ENCODE peak calls at places on chromosomes 2 and 18, in eight cellular contexts. T is cardiac fibroblast, X is dorsolateral prefrontal cortex, N is heart right ventricle, W is body of pancreas, Z is choroid plexus epithelial cell, O is uterus, G is kidney. Y is an unnamed sample.

GRCh38 chr18:9096698-9097097 is 5.8 kb upstream of the NDUFV2 start:
- DNase-seq in N (no peak), O (no peak), G (no peak), X (no peak), T (no peak), W (no peak), Z (no peak), Y (no peak)

GRCh38 chr2:235405612-235406361 is 88.1 kb upstream of the AGAP1 start:
- DNase-seq in N (no peak), W (no peak), G (no peak), X (no peak), T (no peak), Z (no peak), O (no peak), Y (no peak)

GRCh38 chr2:235949567-235950472 is 218.4 kb downstream of the GBX2 start:
- DNase-seq in O (no peak), T (no peak), Z (no peak), G (no peak), W (no peak), N (no peak), X (no peak), Y (no peak)

GRCh38 chr2:4420032-4420431 is 716.7 kb downstream of the DCDC2C start:
- DNase-seq in T (no peak), Z (no peak), W (no peak), X (no peak), O (no peak), N (no peak), G (no peak), Y (no peak)

GRCh38 chr2:54866179-54866578 is 142.7 kb downstream of the EML6 start:
- DNase-seq in O (no peak), Z (no peak), G (no peak), W (no peak), X (no peak), T (no peak), N (no peak), Y (peak; percentile 40)

GRCh38 chr2:217396165-217396564 is 536.3 kb upstream of the TNP1 start:
- DNase-seq in G (no peak), O (no peak), Z (no peak), W (no peak), T (no peak), X (no peak), N (no peak), Y (no peak)

GRCh38 chr2:1563943-1564342 is 150.7 kb downstream of the TPO start:
- DNase-seq in O (no peak), X (no peak), G (no peak), N (no peak), T (no peak), W (no peak), Z (no peak), Y (no peak)

GRCh38 chr2:24231461-24231881 is 56.6 kb downstream of the FAM228A start:
- DNase-seq in N (no peak), O (no peak), X (peak; percentile 82), W (no peak), Z (peak; percentile 41), T (peak; percentile 54), G (no peak), Y (peak; percentile 53)

GRCh38 chr18:44508474-44508873 is 172.2 kb upstream of the SETBP1 start:
- DNase-seq in X (no peak), W (no peak), N (no peak), O (no peak), T (no peak), Z (no peak), G (no peak), Y (no peak)

GRCh38 chr2:234763051-234763909 is 188.5 kb upstream of the SH3BP4 start:
- DNase-seq in N (no peak), T (peak; percentile 51), Z (no peak), G (no peak), W (no peak), O (no peak), X (no peak), Y (peak; percentile 96)

GRCh38 chr18:48627216-48627615 is 88.4 kb downstream of the CTIF start:
- DNase-seq in G (no peak), X (no peak), W (no peak), O (no peak), N (no peak), T (peak; percentile 64), Z (no peak), Y (peak; percentile 27)

GRCh38 chr18:45127395-45127794 is 446.7 kb downstream of the SETBP1 start:
- DNase-seq in O (no peak), W (no peak), Z (no peak), X (no peak), T (no peak), G (no peak), N (no peak), Y (no peak)

GRCh38 chr18:61502472-61502871 is 169.2 kb downstream of the CDH20 start:
- DNase-seq in X (peak; percentile 55), G (no peak), N (no peak), Z (peak; percentile 86), O (peak; percentile 19), W (peak; percentile 30), T (peak; percentile 80), Y (peak; percentile 33)

GRCh38 chr2:68060652-68061051 is 2.2 kb downstream of the C1D start:
- DNase-seq in X (no peak), O (no peak), T (no peak), W (no peak), N (no peak), G (no peak), Z (no peak), Y (no peak)

GRCh38 chr2:10914272-10914693 is 2.5 kb downstream of the KCNF1 start:
- DNase-seq in X (no peak), G (no peak), Z (peak; percentile 17), W (no peak), N (no peak), O (no peak), T (no peak), Y (no peak)

DNA sequence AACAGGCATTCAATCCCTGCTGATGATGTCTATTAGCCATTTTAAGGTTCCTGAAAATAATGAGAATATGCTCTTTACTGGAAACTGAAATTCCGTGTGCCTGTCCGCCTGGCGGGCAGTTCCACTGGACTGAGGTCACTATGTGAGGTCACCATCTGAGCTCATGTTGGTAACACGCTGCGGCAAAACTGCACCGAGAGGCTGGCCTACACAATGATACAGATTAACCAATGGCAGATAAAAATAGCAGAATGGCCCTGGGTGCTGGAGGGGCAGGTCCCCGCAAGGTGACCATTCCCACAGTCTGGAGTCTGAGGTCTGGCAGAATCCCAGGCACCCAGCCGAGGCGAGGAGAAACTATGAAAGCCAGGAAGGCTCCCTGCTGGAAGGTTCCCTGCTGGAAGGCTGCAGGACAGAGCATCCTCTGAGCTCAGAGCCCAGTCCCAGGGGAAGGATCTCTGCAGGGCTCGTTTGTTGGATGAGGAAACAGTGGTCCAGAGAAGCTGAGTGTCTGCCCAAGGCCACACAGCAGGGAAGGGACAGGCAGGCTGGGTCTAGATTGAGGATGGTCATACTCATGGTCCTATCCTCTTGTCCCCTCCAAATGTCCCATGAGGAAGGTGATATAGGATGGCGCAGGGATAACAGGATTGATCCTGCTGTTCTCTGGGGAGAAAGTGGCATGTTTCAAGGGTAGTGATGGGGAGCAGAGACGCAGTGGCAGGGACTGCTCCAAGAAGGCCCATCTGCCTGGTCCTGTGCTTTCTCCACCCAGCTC is 24.8 kb downstream of the HS1BP3 start:
- DNase-seq in W (no peak), T (peak; percentile 64), N (peak; percentile 52), X (no peak), O (no peak), G (peak; percentile 58), Z (peak; percentile 84), Y (no peak)
- TF ChIP-seq CTCF in W (no peak), T (peak; percentile 21), N (peak; percentile 31), X (peak; percentile 36), O (no peak), G (no peak), Z (peak; percentile 59), Y (no peak)

GRCh38 chr2:161988589-161988988 is 85.4 kb downstream of the DPP4 start:
- DNase-seq in W (no peak), X (no peak), N (no peak), Z (peak; percentile 30), T (no peak), O (no peak), G (no peak), Y (peak; percentile 21)
- TF ChIP-seq CTCF in W (no peak), X (no peak), N (no peak), Z (peak; percentile 41), T (peak; percentile 28), O (no peak), G (no peak), Y (no peak)

GRCh38 chr2:127530245-127531132 is 4.2 kb upstream of the IWS1 start:
- DNase-seq in N (no peak), G (no peak), W (no peak), T (no peak), Z (no peak), X (no peak), O (no peak), Y (no peak)

GRCh38 chr2:127526142-127526939 is at the start of gene IWS1:
- DNase-seq in O (peak; percentile 95), G (peak; percentile 98), N (peak; percentile 94), T (peak; percentile 98), Z (peak; percentile 98), W (peak; percentile 96), X (peak; percentile 94), Y (peak; percentile 91)

GRCh38 chr2:127528487-127528886 is 2.2 kb upstream of the IWS1 start:
- DNase-seq in O (no peak), X (no peak), T (no peak), G (no peak), W (no peak), N (no peak), Z (no peak), Y (no peak)

GRCh38 chr2:127525692-127526141 is 572 bp downstream of the IWS1 start:
- DNase-seq in X (no peak), O (no peak), W (no peak), T (peak; percentile 57), G (no peak), Z (peak; percentile 71), N (no peak), Y (peak; percentile 56)

DNA sequence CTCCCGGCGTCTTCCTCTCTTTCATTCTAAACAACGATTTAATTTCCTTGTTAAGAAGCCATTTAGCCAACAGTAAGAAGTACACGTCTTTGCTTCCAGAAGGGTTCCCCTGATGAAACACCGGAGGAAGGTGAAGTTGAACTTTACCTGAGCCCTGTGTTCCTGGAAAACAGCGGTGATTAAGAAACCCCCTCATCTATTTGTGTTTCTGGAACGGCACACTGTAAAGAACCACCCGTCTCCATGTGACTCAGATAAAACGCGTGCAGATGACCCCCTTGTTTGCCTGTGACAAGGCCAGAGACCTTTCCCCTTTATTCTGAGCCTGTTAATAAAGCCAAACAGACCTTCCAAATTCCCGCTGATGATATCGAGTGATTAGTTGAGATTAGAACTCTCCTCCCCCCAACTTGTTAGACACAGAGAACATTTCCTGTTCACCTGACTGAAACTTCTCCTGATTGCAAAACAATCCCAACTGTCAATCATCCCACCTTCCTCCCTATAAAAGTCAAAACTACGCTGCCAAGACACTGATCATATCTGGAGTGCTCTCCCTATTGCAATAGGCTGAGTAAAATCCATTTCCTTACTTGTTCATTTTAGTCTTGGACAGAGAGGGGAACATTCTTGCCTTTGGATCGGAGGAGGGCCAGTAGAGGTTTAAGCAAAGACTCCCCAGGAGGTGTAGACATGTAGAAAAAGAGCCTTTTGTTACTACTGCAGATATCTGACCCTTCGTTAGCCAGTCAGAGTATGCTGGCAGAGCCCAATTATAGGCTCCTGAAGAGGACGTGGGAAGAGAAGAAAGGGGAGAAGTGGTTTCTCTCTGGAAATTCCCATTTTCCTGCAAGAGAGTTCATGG is 883 bp upstream of the IWS1 start:
- DNase-seq in T (no peak), N (no peak), G (no peak), X (no peak), O (no peak), Z (peak; percentile 36), W (no peak), Y (no peak)
- TF ChIP-seq CTCF in T (peak; percentile 5), N (no peak), G (peak; percentile 9), X (peak; percentile 18), O (peak; percentile 18), Z (peak; percentile 36), W (no peak), Y (peak; percentile 6)

GRCh38 chr2:62787381-62787780 is 81.9 kb downstream of the EHBP1 start:
- DNase-seq in N (no peak), T (peak; percentile 72), O (no peak), Z (peak; percentile 77), G (no peak), W (no peak), X (no peak), Y (peak; percentile 29)
- TF ChIP-seq CTCF in N (peak; percentile 51), T (peak; percentile 43), O (peak; percentile 18), Z (peak; percentile 59), G (peak; percentile 25), W (peak; percentile 52), X (no peak), Y (peak; percentile 19)